ENCODE peak calls at places on chromosomes 13 and 19, in four cellular contexts. E is mucosa of gallbladder, C is fibroblast of mammary gland, H is GM19239. F is an unnamed sample.

GRCh38 chr19:51458899-51459592 is 792 bp upstream of the SIGLEC8 start:
- DNase-seq in E (no peak), C (no peak), H (no peak), F (no peak)

GRCh38 chr19:2355168-2356035 is 4.7 kb upstream of the TMPRSS9 start:
- DNase-seq in E (no peak), C (peak), H (no peak), F (no peak)

GRCh38 chr13:112767506-112768471 is 78.0 kb downstream of the ATP11A start:
- DNase-seq in E (no peak), C (no peak), H (peak), F (peak)

GRCh38 chr19:4878491-4878968 is 11.1 kb upstream of the PLIN3 start:
- DNase-seq in E (no peak), C (no peak), H (peak), F (peak)

GRCh38 chr19:33324628-33325027 is 22.3 kb upstream of the CEBPA start:
- DNase-seq in E (no peak), C (no peak), H (no peak), F (no peak)

GRCh38 chr13:91368676-91369425 is 21.4 kb downstream of the MIR17HG start:
- DNase-seq in E (no peak), C (peak), H (no peak), F (peak)

GRCh38 chr19:39398297-39398864 is 7.2 kb downstream of the MED29 start:
- DNase-seq in E (peak), C (peak), H (no peak), F (peak)

GRCh38 chr19:5624741-5625140 is 1.9 kb downstream of the SAFB start:
- DNase-seq in E (no peak), C (no peak), H (no peak), F (peak)

GRCh38 chr19:38892841-38893240 is 6.6 kb downstream of the SIRT2 start:
- DNase-seq in E (no peak), C (no peak), H (no peak), F (no peak)

GRCh38 chr13:76116931-76117330 is 480.8 kb downstream of the LMO7 start:
- DNase-seq in E (no peak), C (peak), H (no peak), F (no peak)

GRCh38 chr13:38002596-38002995 is 133.0 kb upstream of the TRPC4 start:
- DNase-seq in E (no peak), C (no peak), H (no peak), F (no peak)

GRCh38 chr13:97948041-97948440 is 5.4 kb upstream of the IPO5 start:
- DNase-seq in E (no peak), C (peak), H (no peak), F (no peak)

F was measured in activated CD8-positive, alpha-beta T cell treated with anti-CD3 and anti-CD28 coated beads for 36 hours.